ENCODE peak calls at places on chromosome 3, in four cellular contexts. E is body of pancreas, L is lower lobe of right lung, H is Panc1. Q is an unnamed sample.

GRCh38 chr3:55565516-55565915 is 78.4 kb upstream of the WNT5A start:
- DNase-seq in H (no peak), E (no peak), L (no peak), Q (no peak)

GRCh38 chr3:126540342-126540849 is 16.4 kb downstream of the CHST13 start:
- DNase-seq in H (peak), E (no peak), L (peak), Q (peak)

GRCh38 chr3:52534281-52535183 is 875 bp upstream of the NT5DC2 start:
- DNase-seq in L (no peak), H (no peak), E (peak), Q (no peak)

GRCh38 chr3:10242182-10243065 is 5.8 kb upstream of the TATDN2 start:
- DNase-seq in H (no peak), E (no peak), L (no peak), Q (no peak)

GRCh38 chr3:128442070-128442469 is 24.6 kb downstream of the DNAJB8 start:
- DNase-seq in E (no peak), L (no peak), H (no peak), Q (no peak)

GRCh38 chr3:170360916-170361315 is 3.4 kb downstream of the SKIL start:
- DNase-seq in H (no peak), E (no peak), L (no peak), Q (no peak)

GRCh38 chr3:136258199-136258598 is 8.1 kb downstream of the PCCB start:
- DNase-seq in H (no peak), L (no peak), E (no peak), Q (no peak)

GRCh38 chr3:155202626-155203025 is 90.9 kb downstream of the STRIT1 start:
- DNase-seq in E (no peak), H (no peak), L (no peak), Q (no peak)

GRCh38 chr3:129375099-129375498 is 53.3 kb downstream of the EFCAB12 start:
- DNase-seq in H (no peak), L (no peak), E (no peak), Q (no peak)

GRCh38 chr3:51637941-51638471 is 33.0 kb upstream of the TEX264 start:
- DNase-seq in H (peak), E (peak), L (no peak), Q (peak)

GRCh38 chr3:54087581-54088410 is 34.6 kb upstream of the CACNA2D3 start:
- DNase-seq in H (no peak), L (peak), E (no peak), Q (no peak)

GRCh38 chr3:109081746-109082510 is 36.0 kb downstream of the MORC1 start:
- DNase-seq in L (no peak), H (peak), E (peak), Q (peak)

GRCh38 chr3:124202754-124203153 is 210.8 kb upstream of the ROPN1 start:
- DNase-seq in E (peak), H (no peak), L (peak), Q (no peak)

GRCh38 chr3:123151251-123151705 is 50.5 kb upstream of the SEC22A start:
- DNase-seq in L (no peak), E (no peak), H (no peak), Q (no peak)

GRCh38 chr3:123153821-123154323 is 47.9 kb upstream of the SEC22A start:
- DNase-seq in H (no peak), L (no peak), E (no peak), Q (no peak)

GRCh38 chr3:123154346-123154985 is 47.3 kb upstream of the SEC22A start:
- DNase-seq in E (no peak), L (no peak), H (no peak), Q (no peak)

GRCh38 chr3:123152656-123153055 is 49.1 kb upstream of the SEC22A start:
- DNase-seq in L (no peak), E (no peak), H (no peak), Q (no peak)

DNA sequence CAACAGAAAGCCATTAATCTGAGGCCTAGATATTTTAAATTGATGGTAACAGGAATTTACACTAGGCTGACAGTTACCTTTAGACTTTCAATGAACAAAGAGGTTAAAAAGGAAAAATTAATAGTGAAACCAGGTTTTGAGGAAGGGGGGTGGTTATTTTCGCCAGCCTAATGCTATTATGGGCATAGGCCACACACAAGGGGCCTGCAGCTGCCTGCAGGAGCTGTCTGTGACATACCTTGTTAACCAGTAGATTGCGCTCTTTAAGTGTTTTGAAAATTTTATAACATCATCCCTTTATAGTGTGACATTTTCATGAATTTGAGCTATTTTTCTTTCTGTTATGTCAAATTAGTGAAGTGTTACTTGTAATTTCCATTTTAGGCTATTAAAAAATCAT is 48.6 kb upstream of the SEC22A start:
- DNase-seq in E (no peak), L (no peak), H (no peak), Q (no peak)
- TF ChIP-seq CTCF in E (no peak), L (no peak), H (no peak), Q (no peak)

GRCh38 chr3:906739-907138 is 186.1 kb upstream of the CNTN6 start:
- DNase-seq in E (no peak), L (no peak), H (no peak), Q (no peak)

GRCh38 chr3:905217-905616 is 187.6 kb upstream of the CNTN6 start:
- DNase-seq in E (no peak), L (no peak), H (no peak), Q (no peak)

GRCh38 chr3:908839-909238 is 184.0 kb upstream of the CNTN6 start:
- DNase-seq in H (no peak), E (no peak), L (no peak), Q (no peak)
- TF ChIP-seq CTCF in H (peak), E (no peak), L (no peak), Q (no peak)

GRCh38 chr3:163508212-163508611 is 1570.1 kb downstream of the SI start:
- DNase-seq in E (no peak), L (no peak), H (no peak), Q (no peak)
- TF ChIP-seq CTCF in E (no peak), L (no peak), H (no peak), Q (no peak)

GRCh38 chr3:41116851-41117250 is 82.5 kb upstream of the CTNNB1 start:
- DNase-seq in E (no peak), L (no peak), H (no peak), Q (no peak)
- TF ChIP-seq CTCF in E (no peak), L (no peak), H (no peak), Q (no peak)

GRCh38 chr3:195188530-195188917 is 82.4 kb downstream of the XXYLT1 start:
- DNase-seq in H (no peak), L (no peak), E (no peak), Q (no peak)
- TF ChIP-seq CTCF in H (no peak), L (no peak), E (no peak), Q (no peak)

GRCh38 chr3:78070188-78070587 is 1030.3 kb downstream of the ROBO2 start:
- DNase-seq in E (no peak), L (no peak), H (no peak), Q (no peak)

DNA sequence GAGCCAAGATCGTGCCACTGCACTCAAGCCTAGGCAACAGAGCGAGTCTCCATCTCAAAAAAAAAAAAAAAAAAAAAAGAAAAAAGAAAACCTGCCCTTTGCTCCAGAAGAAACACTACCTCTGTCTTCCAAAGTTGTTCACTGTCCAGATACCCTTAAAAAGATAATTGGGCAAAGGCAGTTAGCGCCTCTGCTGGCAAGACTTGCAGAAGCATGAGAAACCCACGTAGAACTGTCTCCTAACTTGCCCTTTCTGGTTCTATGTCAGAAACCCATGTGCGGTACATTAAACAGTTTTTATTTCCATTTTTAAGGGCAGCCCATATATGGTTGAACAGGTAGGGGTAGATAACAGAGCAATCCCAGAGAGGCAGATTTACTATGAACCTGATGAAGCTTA is 1026.4 kb downstream of the ROBO2 start:
- DNase-seq in E (no peak), H (no peak), L (no peak), Q (no peak)
- TF ChIP-seq CTCF in E (no peak), H (peak), L (no peak), Q (no peak)

GRCh38 chr3:84772841-84773240 is 185.9 kb upstream of the CADM2 start:
- DNase-seq in E (no peak), L (no peak), H (no peak), Q (no peak)
- TF ChIP-seq CTCF in E (peak), L (peak), H (no peak), Q (no peak)

GRCh38 chr3:165343185-165343584 is 147.0 kb upstream of the SLITRK3 start:
- DNase-seq in H (no peak), L (no peak), E (no peak), Q (no peak)

GRCh38 chr3:165336786-165337185 is 140.6 kb upstream of the SLITRK3 start:
- DNase-seq in L (no peak), H (no peak), E (no peak), Q (no peak)

GRCh38 chr3:165339753-165340152 is 143.6 kb upstream of the SLITRK3 start:
- DNase-seq in H (no peak), L (no peak), E (no peak), Q (peak)
- TF ChIP-seq CTCF in H (peak), L (no peak), E (peak), Q (peak)

DNA sequence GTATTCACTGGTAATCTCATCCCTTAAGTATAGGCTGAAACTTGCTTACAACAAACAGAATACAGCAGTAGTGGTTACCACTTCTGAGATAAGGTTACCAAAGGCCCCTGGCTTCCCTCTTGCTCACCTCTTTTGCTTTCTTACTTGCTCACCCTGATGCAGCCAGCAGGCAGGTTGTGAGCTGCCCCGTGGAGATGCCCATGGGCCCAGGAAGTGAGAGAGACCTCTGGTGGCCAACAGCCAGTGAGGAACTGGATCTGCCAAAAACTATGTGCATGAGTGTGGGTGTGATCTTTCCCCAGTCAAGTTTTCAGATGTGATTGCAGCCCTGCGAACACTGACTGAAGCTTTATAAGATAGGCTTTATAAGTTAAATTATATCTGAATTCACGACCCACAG is 48.7 kb downstream of the NMNAT3 start:
- DNase-seq in H (no peak), E (no peak), L (no peak), Q (peak)
- TF ChIP-seq CTCF in H (peak), E (peak), L (peak), Q (peak)

Q was measured in Calu3.